ENCODE peak calls at places on chromosomes 16 and 17, in six cellular contexts. Z is CD8-positive, alpha-beta T cell; I is heart right ventricle; R is AG09309; Y is H1; A is choroid plexus epithelial cell. Q is an unnamed sample.

GRCh38 chr17:64531955-64532371 is 25.2 kb downstream of the CEP95 start:
- DNase-seq in I (no peak), R (peak), Z (no peak), Y (no peak), A (no peak), Q (no peak)

GRCh38 chr16:83513006-83513755 is 294.6 kb upstream of the HSBP1 start:
- DNase-seq in R (peak), A (peak), Z (no peak), Y (no peak), I (no peak), Q (no peak)

GRCh38 chr17:69557339-69557738 is 142.8 kb downstream of the MAP2K6 start:
- DNase-seq in A (no peak), Z (no peak), I (no peak), R (no peak), Y (no peak), Q (no peak)

GRCh38 chr17:42067371-42068180 is 17.2 kb upstream of the C17orf113 start:
- DNase-seq in R (no peak), Y (peak), I (peak), A (peak), Z (peak), Q (peak)

GRCh38 chr16:85465328-85466307 is 147.5 kb upstream of the GSE1 start:
- DNase-seq in A (no peak), R (no peak), Y (no peak), I (peak), Z (no peak), Q (no peak)

GRCh38 chr17:8141741-8142140 is 10.5 kb downstream of the PER1 start:
- DNase-seq in R (no peak), Z (no peak), A (no peak), Y (no peak), I (no peak), Q (no peak)

GRCh38 chr17:78534492-78535284 is 42.5 kb downstream of the DNAH17 start:
- DNase-seq in Y (no peak), R (no peak), Z (no peak), A (no peak), I (no peak), Q (no peak)

GRCh38 chr16:2720719-2721633 is 952 bp upstream of the PRSS27 start:
- DNase-seq in A (peak), R (peak), I (peak), Z (peak), Y (peak), Q (peak)

GRCh38 chr16:88691924-88692560 is 5.7 kb upstream of the SNAI3 start:
- DNase-seq in I (no peak), Y (no peak), Z (no peak), A (no peak), R (no peak), Q (peak)

GRCh38 chr16:23254338-23254737 is 47.8 kb upstream of the SCNN1B start:
- DNase-seq in Z (no peak), Y (no peak), A (peak), R (peak), I (no peak), Q (no peak)

GRCh38 chr16:77295896-77296295 is 96.7 kb downstream of the SYCE1L start:
- DNase-seq in Y (no peak), I (no peak), A (peak), R (no peak), Z (no peak), Q (no peak)

GRCh38 chr16:86044241-86044671 is 145.3 kb downstream of the IRF8 start:
- DNase-seq in Z (no peak), A (peak), I (peak), Y (peak), R (no peak), Q (peak)

GRCh38 chr17:59893617-59894100 is 738 bp downstream of the RPS6KB1 start:
- DNase-seq in Z (no peak), A (peak), Y (no peak), I (no peak), R (no peak), Q (no peak)

GRCh38 chr17:43766413-43767052 is 7.9 kb upstream of the SOST start:
- DNase-seq in R (no peak), Y (peak), A (peak), Z (peak), I (peak), Q (no peak)

GRCh38 chr16:967077-967541 is 3.7 kb downstream of the LMF1 start:
- DNase-seq in A (no peak), Y (no peak), R (no peak), I (no peak), Z (no peak), Q (no peak)

GRCh38 chr16:58628845-58629680 is 563 bp downstream of the CNOT1 start:
- DNase-seq in I (peak), R (no peak), Y (peak), A (peak), Z (peak), Q (peak)

GRCh38 chr16:31181102-31181830 is 1.3 kb downstream of the FUS start:
- DNase-seq in Z (no peak), A (peak), R (no peak), I (peak), Y (no peak), Q (peak)

GRCh38 chr17:52737071-52737470 is 578.6 kb upstream of the CA10 start:
- DNase-seq in Z (no peak), R (no peak), Y (no peak), I (no peak), A (no peak), Q (no peak)

GRCh38 chr17:19372004-19372365 is 6.3 kb upstream of the MAPK7 start:
- DNase-seq in R (no peak), Z (no peak), I (no peak), A (no peak), Y (no peak), Q (no peak)

GRCh38 chr17:34358631-34359030 is 2.4 kb downstream of the CCL13 start:
- DNase-seq in Y (no peak), A (no peak), R (no peak), Z (no peak), I (no peak), Q (no peak)

GRCh38 chr17:34357398-34357797 is 1.1 kb downstream of the CCL13 start:
- DNase-seq in I (no peak), Z (no peak), Y (no peak), A (no peak), R (no peak), Q (no peak)

GRCh38 chr17:34363183-34363661 is at the start of gene CCL1:
- DNase-seq in R (no peak), A (no peak), Z (no peak), Y (no peak), I (no peak), Q (no peak)

GRCh38 chr17:34361478-34362061 is 1.5 kb downstream of the CCL1 start:
- DNase-seq in Y (peak), Z (peak), A (peak), R (peak), I (peak), Q (peak)

DNA sequence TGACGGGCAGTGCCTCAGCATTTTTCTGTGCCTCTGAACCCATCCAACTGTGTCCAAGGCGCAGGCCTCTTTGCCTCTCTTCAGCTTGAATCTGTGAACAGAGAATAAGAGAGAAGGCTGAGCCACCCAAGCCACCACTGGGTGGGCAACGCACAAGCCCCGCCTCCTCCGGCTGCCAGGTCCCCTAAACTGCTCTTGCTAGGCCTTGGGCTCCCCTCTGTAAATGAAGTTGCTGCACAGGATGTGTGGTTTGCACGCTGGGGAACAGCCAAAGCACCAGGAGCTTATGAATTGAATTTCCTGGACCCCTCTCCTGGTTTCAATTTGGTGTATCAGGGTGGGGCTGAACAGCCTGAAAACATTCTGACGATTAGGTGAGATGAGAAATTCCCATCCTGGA is 2.5 kb downstream of the CCL1 start:
- DNase-seq in A (no peak), R (no peak), I (no peak), Y (no peak), Z (no peak), Q (no peak)
- TF ChIP-seq CTCF in A (no peak), R (no peak), I (no peak), Y (no peak), Z (no peak), Q (no peak)

GRCh38 chr16:4654387-4654901 is 29.8 kb downstream of the MGRN1 start:
- DNase-seq in R (no peak), A (no peak), Z (no peak), Y (no peak), I (no peak), Q (no peak)
- H3K4me3 ChIP-seq in R (no peak), A (no peak), Z (no peak), Y (no peak), I (no peak), Q (no peak)

DNA sequence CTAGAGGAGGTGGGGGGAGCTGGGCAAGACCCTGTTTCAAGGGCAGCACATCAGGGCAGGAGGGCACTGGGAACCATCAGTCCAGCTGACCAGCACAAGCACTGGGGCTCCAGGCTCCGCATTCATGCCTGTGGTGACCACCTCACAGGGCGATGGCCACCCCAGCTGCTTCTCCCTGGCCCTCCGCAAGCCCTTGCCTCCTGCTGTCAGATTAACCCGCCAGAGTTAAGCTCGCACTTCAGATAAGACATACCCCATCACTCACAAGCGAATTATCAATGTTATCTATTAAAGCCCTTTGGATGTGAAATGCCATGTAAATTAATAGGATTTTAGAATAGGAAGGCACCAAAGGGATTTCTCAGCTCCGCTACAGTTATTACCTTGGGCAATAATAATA is 105.0 kb downstream of the CCDC182 start:
- DNase-seq in I (no peak), Z (no peak), Y (no peak), A (no peak), R (no peak), Q (no peak)
- TF ChIP-seq CTCF in I (no peak), Z (no peak), Y (no peak), A (no peak), R (no peak), Q (no peak)

DNA sequence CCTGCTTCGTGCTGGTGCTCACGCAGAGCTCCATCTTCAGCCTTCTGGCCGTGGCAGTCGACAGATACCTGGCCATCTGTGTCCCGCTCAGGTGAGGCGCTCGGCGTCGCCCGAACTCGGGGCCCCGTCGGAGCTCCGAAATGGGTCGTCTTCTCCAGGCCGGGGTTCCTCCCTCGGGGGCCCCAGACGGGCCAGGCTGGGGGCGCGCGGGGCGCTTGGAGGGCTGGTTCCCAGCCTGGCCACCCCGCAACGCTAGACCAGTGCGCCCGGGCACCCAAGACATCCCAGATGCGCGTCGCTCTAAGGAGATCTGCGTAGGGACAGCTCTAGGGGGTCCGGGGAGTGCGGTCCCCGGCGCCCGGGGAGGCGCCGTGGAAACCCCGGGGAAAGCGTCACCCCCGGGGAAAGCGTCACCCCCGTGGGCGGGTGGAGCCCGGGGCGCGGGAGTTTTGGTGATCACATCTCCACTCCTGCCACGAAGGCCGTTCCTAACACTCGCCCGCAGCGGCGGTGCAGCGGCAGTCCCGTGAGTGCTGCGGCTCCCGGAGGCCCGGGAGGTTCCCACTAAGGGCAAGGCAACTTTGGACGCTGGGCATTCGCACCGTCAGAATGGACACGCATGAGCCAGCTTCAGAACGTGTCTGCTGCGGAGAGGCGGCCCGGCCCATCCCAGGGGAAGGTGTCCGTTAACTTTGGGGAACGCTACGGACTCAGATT is 721 bp downstream of the ADORA2B start:
- DNase-seq in R (no peak), Z (no peak), Y (peak), I (peak), A (peak), Q (no peak)
- H3K4me3 ChIP-seq in R (peak), Z (peak), Y (peak), I (peak), A (peak), Q (peak)

GRCh38 chr17:16492613-16493290 is 759 bp upstream of the LRRC75A start:
- DNase-seq in Y (no peak), Z (no peak), I (no peak), A (no peak), R (no peak), Q (no peak)
- TF ChIP-seq CTCF in Y (no peak), Z (no peak), I (no peak), A (no peak), R (no peak), Q (no peak)

GRCh38 chr16:4094138-4094773 is 22.0 kb downstream of the ADCY9 start:
- DNase-seq in Y (no peak), I (no peak), A (no peak), R (no peak), Z (no peak), Q (no peak)

GRCh38 chr16:4092547-4093265 is 23.5 kb downstream of the ADCY9 start:
- DNase-seq in A (no peak), I (no peak), Z (no peak), Y (no peak), R (no peak), Q (no peak)

GRCh38 chr16:4096509-4096908 is 19.7 kb downstream of the ADCY9 start:
- DNase-seq in A (no peak), R (no peak), Z (no peak), I (no peak), Y (no peak), Q (no peak)

GRCh38 chr16:4091638-4092037 is 24.6 kb downstream of the ADCY9 start:
- DNase-seq in A (no peak), I (no peak), Z (no peak), Y (no peak), R (no peak), Q (no peak)

DNA sequence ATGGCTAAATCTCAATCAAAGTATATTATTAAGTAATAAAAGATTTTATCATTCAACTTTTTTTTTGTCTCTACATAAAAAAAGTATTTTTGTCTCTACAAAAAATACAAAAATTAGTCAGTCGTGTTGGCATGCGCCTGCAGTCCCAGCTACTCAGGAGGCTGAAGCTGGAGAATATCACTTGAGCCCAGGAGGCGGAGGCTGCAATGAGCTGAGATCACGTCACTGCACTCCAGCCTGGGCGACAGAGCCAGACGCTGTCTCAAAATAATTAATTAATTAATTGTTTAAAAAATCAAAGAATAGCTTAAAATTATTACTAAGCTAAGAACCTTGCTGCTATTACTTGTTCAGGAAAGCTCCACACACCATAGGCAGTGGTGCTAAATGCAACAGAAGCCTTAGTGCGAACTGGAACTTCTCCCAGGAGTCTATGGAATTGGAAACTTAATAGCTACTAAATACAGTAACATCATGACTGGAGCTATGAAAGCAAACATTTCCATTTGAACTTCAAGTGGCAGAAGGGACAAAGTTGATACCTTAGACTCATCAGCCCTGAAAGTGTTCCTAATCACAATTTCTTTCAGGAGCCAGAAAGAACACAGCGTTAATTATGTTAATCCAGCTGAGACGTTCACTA is 22.6 kb downstream of the ADCY9 start:
- DNase-seq in Y (no peak), R (no peak), Z (no peak), I (peak), A (peak), Q (no peak)
- H3K4me3 ChIP-seq in Y (no peak), R (no peak), Z (no peak), I (peak), A (no peak), Q (no peak)

GRCh38 chr17:80364091-80364691 is 50.8 kb upstream of the ENDOV start:
- DNase-seq in R (no peak), Z (no peak), I (no peak), A (peak), Y (peak), Q (peak)
- TF ChIP-seq CTCF in R (peak), Z (no peak), I (peak), A (peak), Y (peak), Q (peak)

Q was measured in HL-60.